ENCODE peak calls at places on chromosomes 6 and 20, in six cellular contexts. E, F, O, C, T and V are unnamed samples.

GRCh38 chr6:47097092-47097945 is 55.2 kb upstream of the ADGRF1 start:
- DNase-seq in F (no peak), O (peak), E (peak), C (peak), T (no peak), V (peak)

GRCh38 chr6:78947962-78948361 is 80.6 kb downstream of the IRAK1BP1 start:
- DNase-seq in C (peak), F (no peak), O (peak), E (no peak), T (no peak), V (peak)

GRCh38 chr6:85401186-85402062 is 48.5 kb upstream of the NT5E start:
- DNase-seq in F (no peak), T (no peak), O (no peak), C (no peak), E (no peak), V (no peak)

GRCh38 chr20:63736893-63737689 is 627 bp downstream of the LIME1 start:
- DNase-seq in F (no peak), C (no peak), T (peak), O (no peak), E (no peak), V (no peak)

GRCh38 chr20:10492065-10492464 is 57.0 kb downstream of the SLX4IP start:
- DNase-seq in O (peak), E (no peak), C (peak), F (no peak), T (no peak), V (peak)

GRCh38 chr20:24723953-24724352 is 225.1 kb upstream of the CST7 start:
- DNase-seq in T (peak), O (no peak), E (no peak), C (no peak), F (no peak), V (no peak)

GRCh38 chr6:136980070-136980469 is 58.0 kb downstream of the SLC35D3 start:
- DNase-seq in C (no peak), T (no peak), E (no peak), O (no peak), F (no peak), V (no peak)

GRCh38 chr6:146785001-146785585 is 186.3 kb downstream of the ADGB start:
- DNase-seq in T (no peak), C (peak), O (peak), E (peak), F (no peak), V (peak)

GRCh38 chr6:83852528-83853177 is 507 bp upstream of the RIPPLY2 start:
- DNase-seq in T (no peak), F (no peak), O (no peak), C (no peak), E (no peak), V (no peak)

GRCh38 chr20:62368629-62369507 is 1.8 kb upstream of the LAMA5 start:
- DNase-seq in C (peak), F (no peak), T (no peak), E (no peak), O (peak), V (peak)

GRCh38 chr20:63696628-63697356 is at the start of gene TNFRSF6B:
- DNase-seq in F (no peak), C (no peak), O (no peak), E (no peak), T (peak), V (no peak)

GRCh38 chr20:11430652-11431051 is 487.0 kb upstream of the BTBD3 start:
- DNase-seq in F (no peak), E (no peak), T (no peak), O (no peak), C (no peak), V (no peak)

GRCh38 chr6:10413850-10414765 is 766 bp downstream of the TFAP2A start:
- DNase-seq in F (no peak), E (no peak), T (no peak), O (no peak), C (peak), V (no peak)

GRCh38 chr6:89667872-89668556 is 29.5 kb upstream of the LYRM2 start:
- DNase-seq in E (no peak), T (no peak), F (no peak), O (peak), C (peak), V (peak)

GRCh38 chr20:18902181-18902725 is 88.7 kb downstream of the SCP2D1 start:
- DNase-seq in E (no peak), T (no peak), O (no peak), C (no peak), F (no peak), V (no peak)

DNA sequence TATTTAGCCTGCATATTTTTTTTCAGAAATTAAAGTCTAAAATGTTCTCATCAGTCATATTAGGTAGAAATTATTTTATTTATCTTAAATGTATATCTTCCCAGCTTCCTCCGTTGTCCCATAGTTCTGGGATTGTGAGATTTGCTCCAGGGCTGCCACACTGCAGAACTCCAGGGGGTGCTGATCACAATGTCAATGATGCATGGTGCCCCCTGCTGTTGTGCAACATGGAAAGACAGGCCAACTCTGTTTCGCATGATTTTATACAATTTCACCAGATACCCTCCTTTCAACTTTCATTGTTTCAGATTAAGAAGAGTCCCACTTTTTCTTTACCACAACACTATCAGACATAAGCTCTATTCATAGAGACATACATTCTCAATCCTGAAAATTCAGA is 35.9 kb downstream of the ID4 start:
- DNase-seq in C (peak), O (no peak), T (no peak), F (no peak), E (no peak), V (no peak)
- TF ChIP-seq CTCF in C (peak), O (no peak), T (no peak), F (no peak), E (peak), V (peak)

GRCh38 chr6:108686896-108687295 is 126.2 kb downstream of the FOXO3 start:
- DNase-seq in C (no peak), E (no peak), T (peak), F (no peak), O (no peak), V (no peak)
- H3K4me3 ChIP-seq in C (no peak), E (no peak), T (no peak), F (no peak), O (no peak), V (no peak)

GRCh38 chr6:44778513-44778912 is 391.0 kb downstream of the CDC5L start:
- DNase-seq in C (no peak), O (no peak), E (no peak), T (no peak), F (no peak), V (no peak)
- TF ChIP-seq CTCF in C (no peak), O (no peak), E (no peak), T (no peak), F (no peak), V (no peak)

DNA sequence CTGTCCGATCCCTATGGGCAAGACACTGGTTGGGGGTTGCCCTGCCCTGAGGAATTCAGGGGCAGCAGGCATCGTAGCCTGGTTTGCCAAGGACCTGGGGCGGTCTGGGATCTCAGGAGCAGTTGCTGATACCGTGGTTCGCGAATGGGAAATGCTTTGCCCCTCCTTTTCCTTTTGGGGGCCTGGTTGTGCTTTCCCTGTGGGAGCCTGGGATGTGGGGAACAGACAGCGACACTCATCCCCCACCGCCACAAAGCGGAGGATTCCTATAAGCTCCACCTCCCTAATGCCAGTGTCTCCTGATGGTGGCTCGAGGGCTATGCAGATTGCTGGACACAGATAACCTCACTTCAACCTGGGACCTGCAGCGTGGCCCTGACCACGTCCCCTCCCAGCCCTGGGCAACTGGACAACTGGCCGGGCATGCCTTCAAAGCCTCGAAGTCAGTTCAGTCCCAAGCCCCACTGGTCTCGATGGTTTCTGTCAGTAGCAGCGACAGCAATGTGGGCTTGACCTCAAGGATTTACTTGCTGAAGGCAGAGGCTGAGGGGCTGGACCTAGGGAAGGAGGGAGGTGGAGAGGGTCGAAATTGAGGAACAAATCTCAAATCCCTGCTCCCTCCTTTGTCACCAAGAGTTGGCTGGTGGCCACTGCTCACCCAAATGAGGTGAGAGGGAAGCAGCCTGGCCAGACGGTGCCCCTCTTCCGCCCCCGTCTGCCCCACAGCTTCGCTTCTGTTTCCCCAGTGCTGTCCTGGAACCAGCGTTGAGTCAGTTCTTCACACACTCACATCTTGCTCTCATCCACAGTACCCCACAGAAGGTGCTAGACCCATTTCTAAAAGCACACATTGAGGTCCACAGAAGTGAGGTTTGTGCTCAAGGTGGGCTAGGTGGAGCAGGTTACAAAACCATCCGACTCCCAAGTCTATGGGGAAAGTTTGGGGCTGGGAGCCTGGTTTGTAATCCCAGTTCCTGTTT is 3.5 kb downstream of the CEBPB start:
- DNase-seq in E (no peak), C (peak), O (no peak), F (no peak), T (no peak), V (peak)
- H3K4me3 ChIP-seq in E (no peak), C (peak), O (peak), F (peak), T (peak), V (peak)

DNA sequence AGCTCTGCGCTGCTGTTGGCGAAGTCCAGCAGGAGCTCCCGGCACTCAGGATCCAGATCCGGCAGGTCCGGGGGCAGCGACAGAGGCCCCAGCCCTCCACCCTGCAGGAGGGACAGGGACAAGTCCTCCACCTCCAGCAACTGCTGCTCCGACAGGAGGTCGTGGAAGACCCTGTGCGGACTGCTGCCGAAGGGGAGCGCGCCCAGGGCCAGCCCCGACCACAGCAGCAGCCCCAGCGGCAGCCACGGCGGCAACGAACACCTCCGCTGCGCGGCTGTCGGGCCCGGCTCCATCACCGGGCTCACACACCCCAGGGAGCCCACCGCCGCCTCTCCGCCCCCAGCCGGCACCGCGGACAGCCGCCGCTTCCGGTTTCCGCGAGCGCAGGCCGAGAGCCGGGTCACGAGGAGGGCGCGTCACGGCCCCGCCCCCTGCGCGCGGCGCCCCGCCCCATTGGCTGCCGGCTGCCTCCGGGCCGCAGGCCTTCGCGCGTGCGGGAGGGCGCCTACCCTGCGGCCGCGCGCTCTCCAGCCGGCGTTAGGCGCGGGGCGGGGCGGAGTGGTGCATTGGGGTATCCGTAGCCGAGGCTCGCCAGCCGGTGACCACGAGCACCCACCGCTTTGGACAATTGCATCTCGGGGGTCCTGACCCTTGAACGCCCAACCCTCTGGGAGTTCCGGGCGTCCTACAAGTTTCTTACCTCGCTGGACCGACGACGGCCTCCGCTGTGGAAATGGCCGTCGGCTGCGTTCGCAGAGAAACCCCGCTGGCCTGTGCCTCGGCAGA is at the start of gene OSTM1:
- DNase-seq in O (peak), T (peak), C (peak), F (peak), E (peak), V (peak)
- TF ChIP-seq CTCF in O (no peak), T (no peak), C (no peak), F (no peak), E (no peak), V (no peak)

GRCh38 chr6:135851442-135852271 is at the start of gene PDE7B:
- DNase-seq in C (peak), E (no peak), T (peak), O (peak), F (peak), V (peak)
- H3K4me3 ChIP-seq in C (peak), E (no peak), T (no peak), O (peak), F (peak), V (peak)